ENCODE peak calls at places on chromosome 2, in five cellular contexts. One of them, this sample, is unnamed.

GRCh38 chr2:11750422-11750821 is 4.0 kb downstream of the LPIN1 start:
- DNase-seq in neuronal stem cell: no peak
- DNase-seq in cerebellar cortex: no peak
- DNase-seq in stimulated activated CD4-positive, alpha-beta T cell treated with anti-CD3 and anti-CD28 coated beads, Interleukin-2, amount 100 ng/mL, for 48 hours: no peak
- DNase-seq in activated CD8-positive, alpha-beta memory T cell treated with anti-CD3 and anti-CD28 coated beads, Interleukin-2, amount 50 U/mL, for 48 hours: no peak
- DNase-seq in this sample: no peak

GRCh38 chr2:25250331-25251031 is 82.1 kb upstream of the POMC start:
- DNase-seq in stimulated activated CD4-positive, alpha-beta T cell treated with anti-CD3 and anti-CD28 coated beads, Interleukin-2, amount 100 ng/mL, for 48 hours: no peak
- DNase-seq in cerebellar cortex: no peak
- DNase-seq in neuronal stem cell: no peak
- DNase-seq in activated CD8-positive, alpha-beta memory T cell treated with anti-CD3 and anti-CD28 coated beads, Interleukin-2, amount 50 U/mL, for 48 hours: peak; percentile 67
- DNase-seq in this sample: no peak

GRCh38 chr2:10432315-10433181 is 15.6 kb downstream of the ODC1 start:
- DNase-seq in stimulated activated CD4-positive, alpha-beta T cell treated with anti-CD3 and anti-CD28 coated beads, Interleukin-2, amount 100 ng/mL, for 48 hours: no peak
- DNase-seq in cerebellar cortex: no peak
- DNase-seq in neuronal stem cell: no peak
- DNase-seq in activated CD8-positive, alpha-beta memory T cell treated with anti-CD3 and anti-CD28 coated beads, Interleukin-2, amount 50 U/mL, for 48 hours: peak; percentile 72
- DNase-seq in this sample: no peak

GRCh38 chr2:45843136-45843535 is 191.7 kb downstream of the PRKCE start:
- DNase-seq in neuronal stem cell: no peak
- DNase-seq in cerebellar cortex: peak; percentile 71
- DNase-seq in activated CD8-positive, alpha-beta memory T cell treated with anti-CD3 and anti-CD28 coated beads, Interleukin-2, amount 50 U/mL, for 48 hours: no peak
- DNase-seq in stimulated activated CD4-positive, alpha-beta T cell treated with anti-CD3 and anti-CD28 coated beads, Interleukin-2, amount 100 ng/mL, for 48 hours: no peak
- DNase-seq in this sample: no peak

GRCh38 chr2:204074434-204074833 is 137.9 kb downstream of the ICOS start:
- DNase-seq in activated CD8-positive, alpha-beta memory T cell treated with anti-CD3 and anti-CD28 coated beads, Interleukin-2, amount 50 U/mL, for 48 hours: no peak
- DNase-seq in neuronal stem cell: no peak
- DNase-seq in stimulated activated CD4-positive, alpha-beta T cell treated with anti-CD3 and anti-CD28 coated beads, Interleukin-2, amount 100 ng/mL, for 48 hours: no peak
- DNase-seq in cerebellar cortex: no peak
- DNase-seq in this sample: no peak

GRCh38 chr2:236338495-236339184 is 74.4 kb upstream of the ASB18 start:
- DNase-seq in neuronal stem cell: no peak
- DNase-seq in stimulated activated CD4-positive, alpha-beta T cell treated with anti-CD3 and anti-CD28 coated beads, Interleukin-2, amount 100 ng/mL, for 48 hours: no peak
- DNase-seq in cerebellar cortex: no peak
- DNase-seq in activated CD8-positive, alpha-beta memory T cell treated with anti-CD3 and anti-CD28 coated beads, Interleukin-2, amount 50 U/mL, for 48 hours: no peak
- DNase-seq in this sample: no peak

GRCh38 chr2:65033178-65033577 is 23.0 kb upstream of the CEP68 start:
- DNase-seq in activated CD8-positive, alpha-beta memory T cell treated with anti-CD3 and anti-CD28 coated beads, Interleukin-2, amount 50 U/mL, for 48 hours: no peak
- DNase-seq in neuronal stem cell: no peak
- DNase-seq in stimulated activated CD4-positive, alpha-beta T cell treated with anti-CD3 and anti-CD28 coated beads, Interleukin-2, amount 100 ng/mL, for 48 hours: no peak
- DNase-seq in cerebellar cortex: no peak
- DNase-seq in this sample: no peak

GRCh38 chr2:37809525-37809924 is 115.6 kb upstream of the RMDN2 start:
- DNase-seq in neuronal stem cell: no peak
- DNase-seq in stimulated activated CD4-positive, alpha-beta T cell treated with anti-CD3 and anti-CD28 coated beads, Interleukin-2, amount 100 ng/mL, for 48 hours: no peak
- DNase-seq in activated CD8-positive, alpha-beta memory T cell treated with anti-CD3 and anti-CD28 coated beads, Interleukin-2, amount 50 U/mL, for 48 hours: no peak
- DNase-seq in cerebellar cortex: peak; percentile 3
- DNase-seq in this sample: no peak

GRCh38 chr2:38533180-38533579 is 69.5 kb downstream of the HNRNPLL start:
- DNase-seq in activated CD8-positive, alpha-beta memory T cell treated with anti-CD3 and anti-CD28 coated beads, Interleukin-2, amount 50 U/mL, for 48 hours: no peak
- DNase-seq in cerebellar cortex: no peak
- DNase-seq in stimulated activated CD4-positive, alpha-beta T cell treated with anti-CD3 and anti-CD28 coated beads, Interleukin-2, amount 100 ng/mL, for 48 hours: no peak
- DNase-seq in neuronal stem cell: no peak
- DNase-seq in this sample: no peak

GRCh38 chr2:123040506-123040905 is 984.6 kb upstream of the CNTNAP5 start:
- DNase-seq in stimulated activated CD4-positive, alpha-beta T cell treated with anti-CD3 and anti-CD28 coated beads, Interleukin-2, amount 100 ng/mL, for 48 hours: no peak
- DNase-seq in activated CD8-positive, alpha-beta memory T cell treated with anti-CD3 and anti-CD28 coated beads, Interleukin-2, amount 50 U/mL, for 48 hours: no peak
- DNase-seq in cerebellar cortex: no peak
- DNase-seq in neuronal stem cell: no peak
- DNase-seq in this sample: no peak

GRCh38 chr2:106120432-106120831 is 73.7 kb downstream of the UXS1 start:
- DNase-seq in neuronal stem cell: no peak
- DNase-seq in activated CD8-positive, alpha-beta memory T cell treated with anti-CD3 and anti-CD28 coated beads, Interleukin-2, amount 50 U/mL, for 48 hours: no peak
- DNase-seq in stimulated activated CD4-positive, alpha-beta T cell treated with anti-CD3 and anti-CD28 coated beads, Interleukin-2, amount 100 ng/mL, for 48 hours: no peak
- DNase-seq in cerebellar cortex: no peak
- DNase-seq in this sample: no peak

GRCh38 chr2:234914371-234915154 is 37.3 kb upstream of the SH3BP4 start:
- DNase-seq in cerebellar cortex: no peak
- DNase-seq in neuronal stem cell: no peak
- DNase-seq in activated CD8-positive, alpha-beta memory T cell treated with anti-CD3 and anti-CD28 coated beads, Interleukin-2, amount 50 U/mL, for 48 hours: no peak
- DNase-seq in stimulated activated CD4-positive, alpha-beta T cell treated with anti-CD3 and anti-CD28 coated beads, Interleukin-2, amount 100 ng/mL, for 48 hours: no peak
- DNase-seq in this sample: no peak

GRCh38 chr2:154623819-154624218 is 74.7 kb upstream of the KCNJ3 start:
- DNase-seq in stimulated activated CD4-positive, alpha-beta T cell treated with anti-CD3 and anti-CD28 coated beads, Interleukin-2, amount 100 ng/mL, for 48 hours: no peak
- DNase-seq in neuronal stem cell: peak; percentile 44
- DNase-seq in activated CD8-positive, alpha-beta memory T cell treated with anti-CD3 and anti-CD28 coated beads, Interleukin-2, amount 50 U/mL, for 48 hours: no peak
- DNase-seq in cerebellar cortex: peak; percentile 86
- DNase-seq in this sample: peak; percentile 63

GRCh38 chr2:20378891-20379519 is 28.4 kb upstream of the PUM2 start:
- DNase-seq in cerebellar cortex: peak; percentile 76
- DNase-seq in neuronal stem cell: peak; percentile 45
- DNase-seq in stimulated activated CD4-positive, alpha-beta T cell treated with anti-CD3 and anti-CD28 coated beads, Interleukin-2, amount 100 ng/mL, for 48 hours: no peak
- DNase-seq in activated CD8-positive, alpha-beta memory T cell treated with anti-CD3 and anti-CD28 coated beads, Interleukin-2, amount 50 U/mL, for 48 hours: no peak
- DNase-seq in this sample: peak; percentile 73

GRCh38 chr2:30404354-30405265 is 42.4 kb upstream of the LCLAT1 start:
- DNase-seq in cerebellar cortex: no peak
- DNase-seq in neuronal stem cell: peak; percentile 57
- DNase-seq in stimulated activated CD4-positive, alpha-beta T cell treated with anti-CD3 and anti-CD28 coated beads, Interleukin-2, amount 100 ng/mL, for 48 hours: no peak
- DNase-seq in activated CD8-positive, alpha-beta memory T cell treated with anti-CD3 and anti-CD28 coated beads, Interleukin-2, amount 50 U/mL, for 48 hours: no peak
- DNase-seq in this sample: no peak

GRCh38 chr2:57429821-57430220 is 616.8 kb upstream of the VRK2 start:
- DNase-seq in neuronal stem cell: no peak
- DNase-seq in activated CD8-positive, alpha-beta memory T cell treated with anti-CD3 and anti-CD28 coated beads, Interleukin-2, amount 50 U/mL, for 48 hours: no peak
- DNase-seq in cerebellar cortex: no peak
- DNase-seq in stimulated activated CD4-positive, alpha-beta T cell treated with anti-CD3 and anti-CD28 coated beads, Interleukin-2, amount 100 ng/mL, for 48 hours: no peak
- DNase-seq in this sample: no peak

GRCh38 chr2:11828933-11829323 is 82.5 kb downstream of the LPIN1 start:
- DNase-seq in neuronal stem cell: no peak
- DNase-seq in stimulated activated CD4-positive, alpha-beta T cell treated with anti-CD3 and anti-CD28 coated beads, Interleukin-2, amount 100 ng/mL, for 48 hours: no peak
- DNase-seq in activated CD8-positive, alpha-beta memory T cell treated with anti-CD3 and anti-CD28 coated beads, Interleukin-2, amount 50 U/mL, for 48 hours: no peak
- DNase-seq in cerebellar cortex: no peak
- DNase-seq in this sample: no peak

GRCh38 chr2:134401789-134402188 is 147.9 kb downstream of the MGAT5 start:
- DNase-seq in neuronal stem cell: no peak
- DNase-seq in cerebellar cortex: no peak
- DNase-seq in stimulated activated CD4-positive, alpha-beta T cell treated with anti-CD3 and anti-CD28 coated beads, Interleukin-2, amount 100 ng/mL, for 48 hours: no peak
- DNase-seq in activated CD8-positive, alpha-beta memory T cell treated with anti-CD3 and anti-CD28 coated beads, Interleukin-2, amount 50 U/mL, for 48 hours: no peak
- DNase-seq in this sample: no peak

GRCh38 chr2:162072976-162073775 is 839 bp downstream of the DPP4 start:
- DNase-seq in stimulated activated CD4-positive, alpha-beta T cell treated with anti-CD3 and anti-CD28 coated beads, Interleukin-2, amount 100 ng/mL, for 48 hours: peak; percentile 16
- DNase-seq in cerebellar cortex: no peak
- DNase-seq in activated CD8-positive, alpha-beta memory T cell treated with anti-CD3 and anti-CD28 coated beads, Interleukin-2, amount 50 U/mL, for 48 hours: peak; percentile 65
- DNase-seq in neuronal stem cell: no peak
- DNase-seq in this sample: no peak

GRCh38 chr2:1493361-1494126 is 80.3 kb downstream of the TPO start:
- DNase-seq in stimulated activated CD4-positive, alpha-beta T cell treated with anti-CD3 and anti-CD28 coated beads, Interleukin-2, amount 100 ng/mL, for 48 hours: no peak
- DNase-seq in cerebellar cortex: no peak
- DNase-seq in activated CD8-positive, alpha-beta memory T cell treated with anti-CD3 and anti-CD28 coated beads, Interleukin-2, amount 50 U/mL, for 48 hours: peak; percentile 23
- DNase-seq in neuronal stem cell: no peak
- DNase-seq in this sample: no peak

GRCh38 chr2:175030380-175031271 is 25.4 kb upstream of the CHN1 start:
- DNase-seq in activated CD8-positive, alpha-beta memory T cell treated with anti-CD3 and anti-CD28 coated beads, Interleukin-2, amount 50 U/mL, for 48 hours: no peak
- DNase-seq in neuronal stem cell: peak; percentile 15
- DNase-seq in cerebellar cortex: peak; percentile 49
- DNase-seq in stimulated activated CD4-positive, alpha-beta T cell treated with anti-CD3 and anti-CD28 coated beads, Interleukin-2, amount 100 ng/mL, for 48 hours: no peak
- DNase-seq in this sample: no peak

GRCh38 chr2:238125127-238125885 is 13.2 kb upstream of the KLHL30 start:
- DNase-seq in stimulated activated CD4-positive, alpha-beta T cell treated with anti-CD3 and anti-CD28 coated beads, Interleukin-2, amount 100 ng/mL, for 48 hours: no peak
- DNase-seq in cerebellar cortex: no peak
- DNase-seq in activated CD8-positive, alpha-beta memory T cell treated with anti-CD3 and anti-CD28 coated beads, Interleukin-2, amount 50 U/mL, for 48 hours: no peak
- DNase-seq in neuronal stem cell: no peak
- DNase-seq in this sample: no peak

GRCh38 chr2:173766537-173767289 is 198.5 kb downstream of the SP3 start:
- DNase-seq in neuronal stem cell: no peak
- DNase-seq in cerebellar cortex: no peak
- DNase-seq in activated CD8-positive, alpha-beta memory T cell treated with anti-CD3 and anti-CD28 coated beads, Interleukin-2, amount 50 U/mL, for 48 hours: no peak
- DNase-seq in stimulated activated CD4-positive, alpha-beta T cell treated with anti-CD3 and anti-CD28 coated beads, Interleukin-2, amount 100 ng/mL, for 48 hours: no peak
- DNase-seq in this sample: no peak

GRCh38 chr2:29583104-29583503 is 338.3 kb downstream of the ALK start:
- DNase-seq in activated CD8-positive, alpha-beta memory T cell treated with anti-CD3 and anti-CD28 coated beads, Interleukin-2, amount 50 U/mL, for 48 hours: no peak
- DNase-seq in cerebellar cortex: no peak
- DNase-seq in neuronal stem cell: no peak
- DNase-seq in stimulated activated CD4-positive, alpha-beta T cell treated with anti-CD3 and anti-CD28 coated beads, Interleukin-2, amount 100 ng/mL, for 48 hours: no peak
- DNase-seq in this sample: no peak

GRCh38 chr2:95057535-95058453 is 32.3 kb downstream of the MAL start:
- DNase-seq in activated CD8-positive, alpha-beta memory T cell treated with anti-CD3 and anti-CD28 coated beads, Interleukin-2, amount 50 U/mL, for 48 hours: peak; percentile 46
- DNase-seq in cerebellar cortex: no peak
- DNase-seq in stimulated activated CD4-positive, alpha-beta T cell treated with anti-CD3 and anti-CD28 coated beads, Interleukin-2, amount 100 ng/mL, for 48 hours: no peak
- DNase-seq in neuronal stem cell: peak; percentile 21
- DNase-seq in this sample: no peak

GRCh38 chr2:164014068-164014577 is 278.3 kb upstream of the FIGN start:
- DNase-seq in activated CD8-positive, alpha-beta memory T cell treated with anti-CD3 and anti-CD28 coated beads, Interleukin-2, amount 50 U/mL, for 48 hours: no peak
- DNase-seq in neuronal stem cell: no peak
- DNase-seq in cerebellar cortex: no peak
- DNase-seq in stimulated activated CD4-positive, alpha-beta T cell treated with anti-CD3 and anti-CD28 coated beads, Interleukin-2, amount 100 ng/mL, for 48 hours: no peak
- DNase-seq in this sample: no peak

GRCh38 chr2:49686291-49686690 is 532.0 kb upstream of the FSHR start:
- DNase-seq in activated CD8-positive, alpha-beta memory T cell treated with anti-CD3 and anti-CD28 coated beads, Interleukin-2, amount 50 U/mL, for 48 hours: no peak
- DNase-seq in cerebellar cortex: no peak
- DNase-seq in stimulated activated CD4-positive, alpha-beta T cell treated with anti-CD3 and anti-CD28 coated beads, Interleukin-2, amount 100 ng/mL, for 48 hours: no peak
- DNase-seq in neuronal stem cell: no peak
- DNase-seq in this sample: no peak

GRCh38 chr2:85787981-85788340 is 34.2 kb downstream of the ATOH8 start:
- DNase-seq in activated CD8-positive, alpha-beta memory T cell treated with anti-CD3 and anti-CD28 coated beads, Interleukin-2, amount 50 U/mL, for 48 hours: no peak
- DNase-seq in neuronal stem cell: no peak
- DNase-seq in cerebellar cortex: no peak
- DNase-seq in stimulated activated CD4-positive, alpha-beta T cell treated with anti-CD3 and anti-CD28 coated beads, Interleukin-2, amount 100 ng/mL, for 48 hours: no peak
- DNase-seq in this sample: no peak

GRCh38 chr2:98438190-98439133 is 6.2 kb upstream of the INPP4A start:
- DNase-seq in cerebellar cortex: no peak
- DNase-seq in stimulated activated CD4-positive, alpha-beta T cell treated with anti-CD3 and anti-CD28 coated beads, Interleukin-2, amount 100 ng/mL, for 48 hours: no peak
- DNase-seq in neuronal stem cell: no peak
- DNase-seq in activated CD8-positive, alpha-beta memory T cell treated with anti-CD3 and anti-CD28 coated beads, Interleukin-2, amount 50 U/mL, for 48 hours: no peak
- DNase-seq in this sample: no peak

GRCh38 chr2:72115361-72116080 is 32.1 kb downstream of the CYP26B1 start:
- DNase-seq in stimulated activated CD4-positive, alpha-beta T cell treated with anti-CD3 and anti-CD28 coated beads, Interleukin-2, amount 100 ng/mL, for 48 hours: no peak
- DNase-seq in neuronal stem cell: no peak
- DNase-seq in cerebellar cortex: no peak
- DNase-seq in activated CD8-positive, alpha-beta memory T cell treated with anti-CD3 and anti-CD28 coated beads, Interleukin-2, amount 50 U/mL, for 48 hours: no peak
- DNase-seq in this sample: no peak

GRCh38 chr2:196925445-196925767 is 1.1 kb downstream of the PGAP1 start:
- DNase-seq in neuronal stem cell: no peak
- DNase-seq in stimulated activated CD4-positive, alpha-beta T cell treated with anti-CD3 and anti-CD28 coated beads, Interleukin-2, amount 100 ng/mL, for 48 hours: no peak
- DNase-seq in cerebellar cortex: no peak
- DNase-seq in activated CD8-positive, alpha-beta memory T cell treated with anti-CD3 and anti-CD28 coated beads, Interleukin-2, amount 50 U/mL, for 48 hours: no peak
- DNase-seq in this sample: peak; percentile 31

GRCh38 chr2:73232471-73233153 is 427 bp downstream of the PRADC1 start:
- DNase-seq in activated CD8-positive, alpha-beta memory T cell treated with anti-CD3 and anti-CD28 coated beads, Interleukin-2, amount 50 U/mL, for 48 hours: no peak
- DNase-seq in cerebellar cortex: peak; percentile 38
- DNase-seq in neuronal stem cell: no peak
- DNase-seq in stimulated activated CD4-positive, alpha-beta T cell treated with anti-CD3 and anti-CD28 coated beads, Interleukin-2, amount 100 ng/mL, for 48 hours: no peak
- DNase-seq in this sample: peak; percentile 34

GRCh38 chr2:18684202-18685040 is 95.1 kb upstream of the NT5C1B start:
- DNase-seq in neuronal stem cell: no peak
- DNase-seq in activated CD8-positive, alpha-beta memory T cell treated with anti-CD3 and anti-CD28 coated beads, Interleukin-2, amount 50 U/mL, for 48 hours: no peak
- DNase-seq in stimulated activated CD4-positive, alpha-beta T cell treated with anti-CD3 and anti-CD28 coated beads, Interleukin-2, amount 100 ng/mL, for 48 hours: no peak
- DNase-seq in cerebellar cortex: no peak
- DNase-seq in this sample: no peak

GRCh38 chr2:2016912-2017311 is 272.6 kb upstream of the PXDN start:
- DNase-seq in neuronal stem cell: no peak
- DNase-seq in stimulated activated CD4-positive, alpha-beta T cell treated with anti-CD3 and anti-CD28 coated beads, Interleukin-2, amount 100 ng/mL, for 48 hours: no peak
- DNase-seq in cerebellar cortex: no peak
- DNase-seq in activated CD8-positive, alpha-beta memory T cell treated with anti-CD3 and anti-CD28 coated beads, Interleukin-2, amount 50 U/mL, for 48 hours: no peak
- DNase-seq in this sample: no peak

GRCh38 chr2:201938816-201939180 is 94.9 kb upstream of the FZD7 start:
- DNase-seq in neuronal stem cell: no peak
- DNase-seq in activated CD8-positive, alpha-beta memory T cell treated with anti-CD3 and anti-CD28 coated beads, Interleukin-2, amount 50 U/mL, for 48 hours: no peak
- DNase-seq in cerebellar cortex: no peak
- DNase-seq in stimulated activated CD4-positive, alpha-beta T cell treated with anti-CD3 and anti-CD28 coated beads, Interleukin-2, amount 100 ng/mL, for 48 hours: no peak
- DNase-seq in this sample: no peak

GRCh38 chr2:39696838-39697237 is 31.1 kb downstream of the TMEM178A start:
- DNase-seq in cerebellar cortex: peak; percentile 97
- DNase-seq in neuronal stem cell: no peak
- DNase-seq in activated CD8-positive, alpha-beta memory T cell treated with anti-CD3 and anti-CD28 coated beads, Interleukin-2, amount 50 U/mL, for 48 hours: no peak
- DNase-seq in stimulated activated CD4-positive, alpha-beta T cell treated with anti-CD3 and anti-CD28 coated beads, Interleukin-2, amount 100 ng/mL, for 48 hours: no peak
- DNase-seq in this sample: peak; percentile 81

GRCh38 chr2:20960003-20960402 is 83.9 kb downstream of the APOB start:
- DNase-seq in activated CD8-positive, alpha-beta memory T cell treated with anti-CD3 and anti-CD28 coated beads, Interleukin-2, amount 50 U/mL, for 48 hours: no peak
- DNase-seq in stimulated activated CD4-positive, alpha-beta T cell treated with anti-CD3 and anti-CD28 coated beads, Interleukin-2, amount 100 ng/mL, for 48 hours: no peak
- DNase-seq in cerebellar cortex: no peak
- DNase-seq in neuronal stem cell: no peak
- DNase-seq in this sample: no peak

This sample was measured in cerebellum.